ENCODE peak calls at places on chromosome 17, in eight cellular contexts. One of them, this sample, is unnamed.

GRCh38 chr17:47883589-47884426 is 12.2 kb upstream of the SP2 start:
- DNase-seq in KG1: no peak
- DNase-seq in GM23338: no peak
- DNase-seq in body of pancreas: no peak
- DNase-seq in amygdala: no peak
- DNase-seq in GM23248: no peak
- DNase-seq in pancreas: no peak
- DNase-seq in thoracic aorta: no peak
- DNase-seq in this sample: no peak

GRCh38 chr17:74125160-74125559 is 78.3 kb upstream of the RPL38 start:
- DNase-seq in KG1: no peak
- DNase-seq in amygdala: no peak
- DNase-seq in GM23248: no peak
- DNase-seq in body of pancreas: no peak
- DNase-seq in thoracic aorta: no peak
- DNase-seq in pancreas: no peak
- DNase-seq in GM23338: no peak
- DNase-seq in this sample: peak; percentile 85

GRCh38 chr17:17036520-17036998 is 5.7 kb upstream of the MPRIP start:
- DNase-seq in body of pancreas: no peak
- DNase-seq in GM23248: peak; percentile 43
- DNase-seq in amygdala: no peak
- DNase-seq in GM23338: no peak
- DNase-seq in pancreas: no peak
- DNase-seq in thoracic aorta: peak; percentile 51
- DNase-seq in KG1: no peak
- DNase-seq in this sample: no peak

GRCh38 chr17:21019976-21020575 is 22.7 kb downstream of the USP22 start:
- DNase-seq in GM23248: peak; percentile 62
- DNase-seq in KG1: no peak
- DNase-seq in thoracic aorta: no peak
- DNase-seq in GM23338: peak; percentile 44
- DNase-seq in amygdala: no peak
- DNase-seq in pancreas: no peak
- DNase-seq in body of pancreas: peak; percentile 49
- DNase-seq in this sample: no peak

GRCh38 chr17:30290696-30291570 is 811 bp downstream of the BLMH start:
- DNase-seq in GM23338: peak; percentile 70
- DNase-seq in KG1: peak; percentile 34
- DNase-seq in pancreas: peak; percentile 66
- DNase-seq in thoracic aorta: no peak
- DNase-seq in body of pancreas: peak; percentile 70
- DNase-seq in amygdala: no peak
- DNase-seq in GM23248: peak; percentile 65
- DNase-seq in this sample: peak; percentile 23

GRCh38 chr17:43935926-43936261 is 6.4 kb downstream of the PPY start:
- DNase-seq in GM23248: no peak
- DNase-seq in amygdala: no peak
- DNase-seq in pancreas: no peak
- DNase-seq in KG1: no peak
- DNase-seq in thoracic aorta: no peak
- DNase-seq in body of pancreas: no peak
- DNase-seq in GM23338: no peak
- DNase-seq in this sample: no peak

GRCh38 chr17:2707721-2708584 is 3.6 kb downstream of the CLUH start:
- DNase-seq in thoracic aorta: no peak
- DNase-seq in KG1: no peak
- DNase-seq in amygdala: no peak
- DNase-seq in GM23248: peak; percentile 40
- DNase-seq in pancreas: peak; percentile 90
- DNase-seq in body of pancreas: peak; percentile 74
- DNase-seq in GM23338: peak; percentile 79
- DNase-seq in this sample: no peak

GRCh38 chr17:63647936-63648335 is 25.7 kb downstream of the MAP3K3 start:
- DNase-seq in body of pancreas: no peak
- DNase-seq in KG1: no peak
- DNase-seq in thoracic aorta: no peak
- DNase-seq in GM23338: peak; percentile 25
- DNase-seq in amygdala: no peak
- DNase-seq in GM23248: no peak
- DNase-seq in pancreas: no peak
- DNase-seq in this sample: no peak

GRCh38 chr17:65487990-65488389 is 73.5 kb downstream of the AXIN2 start:
- DNase-seq in thoracic aorta: no peak
- DNase-seq in body of pancreas: no peak
- DNase-seq in pancreas: no peak
- DNase-seq in amygdala: no peak
- DNase-seq in GM23248: no peak
- DNase-seq in KG1: no peak
- DNase-seq in GM23338: no peak
- DNase-seq in this sample: no peak

GRCh38 chr17:55436224-55437164 is 14.9 kb upstream of the MMD start:
- DNase-seq in pancreas: no peak
- DNase-seq in amygdala: no peak
- DNase-seq in body of pancreas: no peak
- DNase-seq in GM23338: no peak
- DNase-seq in thoracic aorta: no peak
- DNase-seq in KG1: no peak
- DNase-seq in GM23248: no peak
- DNase-seq in this sample: no peak

GRCh38 chr17:18963126-18964017 is 11.4 kb downstream of the SLC5A10 start:
- DNase-seq in body of pancreas: peak; percentile 4
- DNase-seq in KG1: no peak
- DNase-seq in amygdala: no peak
- DNase-seq in pancreas: peak; percentile 66
- DNase-seq in thoracic aorta: no peak
- DNase-seq in GM23338: no peak
- DNase-seq in GM23248: peak; percentile 77
- DNase-seq in this sample: no peak

GRCh38 chr17:14387036-14387435 is 86.2 kb downstream of the HS3ST3B1 start:
- DNase-seq in amygdala: no peak
- DNase-seq in pancreas: no peak
- DNase-seq in body of pancreas: no peak
- DNase-seq in thoracic aorta: no peak
- DNase-seq in GM23248: no peak
- DNase-seq in KG1: no peak
- DNase-seq in GM23338: no peak
- DNase-seq in this sample: peak; percentile 8

GRCh38 chr17:36931096-36931696 is 6.1 kb upstream of the LHX1 start:
- DNase-seq in amygdala: no peak
- DNase-seq in thoracic aorta: no peak
- DNase-seq in pancreas: no peak
- DNase-seq in GM23248: no peak
- DNase-seq in GM23338: no peak
- DNase-seq in body of pancreas: no peak
- DNase-seq in KG1: no peak
- DNase-seq in this sample: no peak

GRCh38 chr17:38428150-38428642 is at the start of gene ARHGAP23:
- DNase-seq in pancreas: peak; percentile 88
- DNase-seq in body of pancreas: peak; percentile 69
- DNase-seq in thoracic aorta: no peak
- DNase-seq in amygdala: peak; percentile 50
- DNase-seq in KG1: no peak
- DNase-seq in GM23248: peak; percentile 84
- DNase-seq in GM23338: peak; percentile 77
- DNase-seq in this sample: peak; percentile 41

GRCh38 chr17:30210901-30211300 is 24.6 kb downstream of the SLC6A4 start:
- DNase-seq in pancreas: no peak
- DNase-seq in body of pancreas: no peak
- DNase-seq in KG1: no peak
- DNase-seq in GM23248: no peak
- DNase-seq in GM23338: no peak
- DNase-seq in amygdala: no peak
- DNase-seq in thoracic aorta: no peak
- DNase-seq in this sample: no peak

GRCh38 chr17:80281516-80281915 is 20.9 kb downstream of the RNF213 start:
- DNase-seq in GM23338: no peak
- DNase-seq in KG1: no peak
- DNase-seq in pancreas: no peak
- DNase-seq in thoracic aorta: no peak
- DNase-seq in GM23248: no peak
- DNase-seq in body of pancreas: no peak
- DNase-seq in amygdala: no peak
- DNase-seq in this sample: no peak

GRCh38 chr17:66276328-66276937 is 26.0 kb upstream of the PRKCA start:
- DNase-seq in amygdala: no peak
- DNase-seq in body of pancreas: no peak
- DNase-seq in pancreas: no peak
- DNase-seq in KG1: no peak
- DNase-seq in thoracic aorta: no peak
- DNase-seq in GM23338: no peak
- DNase-seq in GM23248: peak; percentile 54
- DNase-seq in this sample: no peak

GRCh38 chr17:27956601-27957445 is 63.7 kb upstream of the LYRM9 start:
- DNase-seq in body of pancreas: peak; percentile 91
- DNase-seq in amygdala: no peak
- DNase-seq in GM23338: peak; percentile 46
- DNase-seq in thoracic aorta: no peak
- DNase-seq in GM23248: peak; percentile 43
- DNase-seq in KG1: no peak
- DNase-seq in pancreas: peak; percentile 61
- DNase-seq in this sample: no peak

GRCh38 chr17:50882851-50883250 is 16.7 kb upstream of the TOB1 start:
- DNase-seq in GM23338: no peak
- DNase-seq in amygdala: no peak
- DNase-seq in KG1: no peak
- DNase-seq in GM23248: peak; percentile 88
- DNase-seq in pancreas: no peak
- DNase-seq in body of pancreas: no peak
- DNase-seq in thoracic aorta: no peak
- DNase-seq in this sample: no peak

GRCh38 chr17:6753565-6753964 is 2.3 kb upstream of the XAF1 start:
- DNase-seq in GM23248: peak; percentile 4
- DNase-seq in KG1: no peak
- DNase-seq in body of pancreas: no peak
- DNase-seq in amygdala: no peak
- DNase-seq in thoracic aorta: no peak
- DNase-seq in pancreas: no peak
- DNase-seq in GM23338: no peak
- DNase-seq in this sample: no peak

GRCh38 chr17:61240851-61241468 is 158.7 kb upstream of the TBX2 start:
- DNase-seq in GM23338: no peak
- DNase-seq in pancreas: no peak
- DNase-seq in GM23248: no peak
- DNase-seq in amygdala: no peak
- DNase-seq in body of pancreas: no peak
- DNase-seq in thoracic aorta: no peak
- DNase-seq in KG1: no peak
- DNase-seq in this sample: no peak

GRCh38 chr17:79942591-79943353 is 92.9 kb downstream of the TBC1D16 start:
- DNase-seq in thoracic aorta: no peak
- DNase-seq in pancreas: peak; percentile 49
- DNase-seq in body of pancreas: peak; percentile 20
- DNase-seq in amygdala: no peak
- DNase-seq in GM23338: no peak
- DNase-seq in KG1: peak; percentile 39
- DNase-seq in GM23248: no peak
- DNase-seq in this sample: no peak

GRCh38 chr17:49692751-49693150 is 14.9 kb upstream of the SPOP start:
- DNase-seq in body of pancreas: no peak
- DNase-seq in thoracic aorta: no peak
- DNase-seq in pancreas: no peak
- DNase-seq in amygdala: no peak
- DNase-seq in GM23248: peak; percentile 39
- DNase-seq in GM23338: no peak
- DNase-seq in KG1: no peak
- DNase-seq in this sample: no peak

GRCh38 chr17:17439971-17440843 is 36.6 kb upstream of the MED9 start:
- DNase-seq in amygdala: no peak
- DNase-seq in pancreas: no peak
- DNase-seq in thoracic aorta: no peak
- DNase-seq in KG1: no peak
- DNase-seq in GM23338: peak; percentile 90
- DNase-seq in body of pancreas: peak; percentile 74
- DNase-seq in GM23248: peak; percentile 47
- DNase-seq in this sample: peak; percentile 86

GRCh38 chr17:42282478-42283080 is 5.7 kb upstream of the STAT5A start:
- DNase-seq in thoracic aorta: no peak
- DNase-seq in KG1: no peak
- DNase-seq in GM23338: peak; percentile 72
- DNase-seq in pancreas: no peak
- DNase-seq in body of pancreas: no peak
- DNase-seq in amygdala: no peak
- DNase-seq in GM23248: no peak
- DNase-seq in this sample: no peak

GRCh38 chr17:77822302-77823030 is 136.0 kb upstream of the TNRC6C start:
- DNase-seq in GM23338: no peak
- DNase-seq in GM23248: peak; percentile 58
- DNase-seq in thoracic aorta: no peak
- DNase-seq in body of pancreas: no peak
- DNase-seq in KG1: no peak
- DNase-seq in pancreas: no peak
- DNase-seq in amygdala: no peak
- DNase-seq in this sample: no peak